ENCODE peak calls at places on chromosome 11, in four cellular contexts. X is kidney, M is K562, I is NT2/D1. Q is an unnamed sample. For H3K36me3, the result is how much of the 10 kb centered on the place peaks cover.

GRCh38 chr11:19027829-19028595 is 32.5 kb downstream of the MRGPRX2 start:
- DNase-seq in X (no peak), M (no peak), I (no peak), Q (no peak)

GRCh38 chr11:95104916-95105315 is 15.3 kb downstream of the ENDOD1 start:
- DNase-seq in X (no peak), M (no peak), I (no peak), Q (no peak)

GRCh38 chr11:96279421-96280290 is 63.3 kb downstream of the MAML2 start:
- DNase-seq in X (no peak), M (peak), I (no peak), Q (no peak)

GRCh38 chr11:124440608-124441007 is 4.9 kb downstream of the OR8B8 start:
- DNase-seq in X (no peak), M (peak), I (no peak), Q (no peak)

GRCh38 chr11:120122921-120123683 is 14.8 kb downstream of the TRIM29 start:
- DNase-seq in X (no peak), M (peak), I (no peak), Q (no peak)

GRCh38 chr11:46386674-46387073 is 4.9 kb downstream of the CHRM4 start:
- DNase-seq in X (no peak), M (no peak), I (no peak), Q (no peak)

GRCh38 chr11:14015711-14016110 is 53.2 kb downstream of the SPON1 start:
- DNase-seq in X (no peak), M (no peak), I (peak), Q (peak)

GRCh38 chr11:65643971-65644370 is 6.1 kb downstream of the SIPA1 start:
- DNase-seq in X (no peak), M (peak), I (no peak), Q (no peak)

GRCh38 chr11:44954051-44954906 is 3.6 kb upstream of the TP53I11 start:
- DNase-seq in X (no peak), M (no peak), I (no peak), Q (no peak)

GRCh38 chr11:126647735-126648134 is 292.2 kb downstream of the ST3GAL4 start:
- DNase-seq in X (no peak), M (no peak), I (no peak), Q (no peak)

GRCh38 chr11:91860661-91861060 is 364.0 kb upstream of the FAT3 start:
- DNase-seq in X (no peak), M (no peak), I (no peak), Q (no peak)

GRCh38 chr11:18768472-18768901 is 23.1 kb downstream of the PTPN5 start:
- DNase-seq in X (peak), M (no peak), I (no peak), Q (no peak)

GRCh38 chr11:129278586-129279319 is 86.6 kb upstream of the ARHGAP32 start:
- DNase-seq in X (no peak), M (no peak), I (no peak), Q (no peak)

GRCh38 chr11:125073616-125074483 is 10.7 kb downstream of the SLC37A2 start:
- DNase-seq in X (no peak), M (no peak), I (no peak), Q (no peak)

GRCh38 chr11:697028-697491 is 1.4 kb downstream of the TMEM80 start:
- DNase-seq in X (no peak), M (no peak), I (no peak), Q (no peak)

GRCh38 chr11:119414321-119414720 is 8.7 kb downstream of the THY1 start:
- DNase-seq in X (no peak), M (no peak), I (no peak), Q (no peak)

GRCh38 chr11:82829101-82829500 is 71.1 kb downstream of the PRCP start:
- DNase-seq in X (no peak), M (no peak), I (no peak), Q (no peak)

GRCh38 chr11:1943977-1944376 is 3.2 kb upstream of the MRPL23 start:
- DNase-seq in X (peak), M (no peak), I (no peak), Q (no peak)

GRCh38 chr11:126061707-126062678 is 673 bp downstream of the CDON start:
- DNase-seq in X (peak), M (peak), I (no peak), Q (no peak)

GRCh38 chr11:10305964-10306918 is 1.4 kb downstream of the ADM start:
- DNase-seq in X (peak), M (no peak), I (no peak), Q (no peak)

GRCh38 chr11:71502871-71503435 is 24.1 kb upstream of the KRTAP5-7 start:
- DNase-seq in X (no peak), M (no peak), I (no peak), Q (no peak)
- H3K36me3 ChIP-seq in X (under half), M (under half), I (under half), Q (under half)

GRCh38 chr11:74090701-74091100 is 80.1 kb downstream of the C2CD3 start:
- DNase-seq in X (no peak), M (peak), I (no peak), Q (no peak)

GRCh38 chr11:74084796-74085541 is 76.1 kb upstream of the UCP3 start:
- DNase-seq in X (no peak), M (no peak), I (no peak), Q (no peak)

GRCh38 chr11:74086242-74086884 is 77.5 kb upstream of the UCP3 start:
- DNase-seq in X (no peak), M (peak), I (no peak), Q (no peak)

GRCh38 chr11:74081428-74081827 is 72.5 kb upstream of the UCP3 start:
- DNase-seq in X (no peak), M (no peak), I (no peak), Q (no peak)

DNA sequence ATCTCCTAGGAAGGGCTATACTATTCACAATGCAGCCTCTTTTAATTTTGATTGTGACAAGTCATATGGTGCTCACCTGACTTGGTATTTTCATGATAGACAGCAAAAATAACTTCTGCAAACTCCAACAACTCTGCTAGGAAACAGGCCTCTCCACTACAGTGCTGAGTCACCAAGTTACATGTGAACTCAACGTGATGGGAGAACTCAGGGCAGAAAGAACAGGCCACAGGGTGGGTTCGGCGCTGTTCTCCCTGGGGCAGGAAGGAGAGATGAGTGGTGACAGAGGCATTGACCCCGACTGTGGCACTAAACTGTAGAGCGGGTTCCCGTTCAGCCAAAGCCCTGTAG is 76.6 kb upstream of the UCP3 start:
- DNase-seq in X (no peak), M (peak), I (no peak), Q (no peak)
- H3K36me3 ChIP-seq in X (under half), M (under half), I (under half), Q (under half)

GRCh38 chr11:130886704-130887103 is 29.6 kb downstream of the SNX19 start:
- DNase-seq in X (no peak), M (no peak), I (no peak), Q (no peak)
- H3K36me3 ChIP-seq in X (under half), M (half or more), I (under half), Q (under half)

GRCh38 chr11:62516736-62517371 is 29.8 kb downstream of the AHNAK start:
- DNase-seq in X (no peak), M (no peak), I (no peak), Q (no peak)
- H3K36me3 ChIP-seq in X (under half), M (under half), I (half or more), Q (under half)

Q was measured in iPS DF 6.9.